ENCODE peak calls at places on chromosomes 16 and 17, in five cellular contexts. One of them, this sample, is unnamed.

GRCh38 chr17:767076-767475 is 15.0 kb downstream of the GLOD4 start:
- DNase-seq in breast epithelium: no peak
- DNase-seq in epithelial cell of esophagus: no peak
- DNase-seq in fibroblast of lung: no peak
- DNase-seq in dorsolateral prefrontal cortex: no peak
- DNase-seq in this sample: no peak

GRCh38 chr17:3529817-3530741 is 27.5 kb downstream of the TRPV3 start:
- DNase-seq in dorsolateral prefrontal cortex: peak
- DNase-seq in breast epithelium: no peak
- DNase-seq in fibroblast of lung: peak
- DNase-seq in epithelial cell of esophagus: no peak
- DNase-seq in this sample: no peak

GRCh38 chr16:19645557-19645981 is 72.5 kb downstream of the KNOP1 start:
- DNase-seq in dorsolateral prefrontal cortex: no peak
- DNase-seq in epithelial cell of esophagus: no peak
- DNase-seq in breast epithelium: no peak
- DNase-seq in fibroblast of lung: peak
- DNase-seq in this sample: no peak

GRCh38 chr16:19680972-19681371 is 37.1 kb downstream of the KNOP1 start:
- DNase-seq in fibroblast of lung: no peak
- DNase-seq in breast epithelium: no peak
- DNase-seq in dorsolateral prefrontal cortex: no peak
- DNase-seq in epithelial cell of esophagus: no peak
- DNase-seq in this sample: no peak

GRCh38 chr17:81646869-81647600 is 9.3 kb downstream of the PDE6G start:
- DNase-seq in breast epithelium: no peak
- DNase-seq in fibroblast of lung: no peak
- DNase-seq in dorsolateral prefrontal cortex: no peak
- DNase-seq in epithelial cell of esophagus: no peak
- DNase-seq in this sample: no peak

GRCh38 chr17:73007447-73007846 is 85.0 kb downstream of the SLC39A11 start:
- DNase-seq in fibroblast of lung: peak
- DNase-seq in dorsolateral prefrontal cortex: no peak
- DNase-seq in epithelial cell of esophagus: no peak
- DNase-seq in breast epithelium: no peak
- DNase-seq in this sample: no peak

GRCh38 chr17:74324521-74324920 is 1.5 kb upstream of the KIF19 start:
- DNase-seq in fibroblast of lung: no peak
- DNase-seq in dorsolateral prefrontal cortex: no peak
- DNase-seq in breast epithelium: no peak
- DNase-seq in epithelial cell of esophagus: no peak
- DNase-seq in this sample: no peak

GRCh38 chr17:76353004-76353598 is 615 bp downstream of the PRPSAP1 start:
- DNase-seq in dorsolateral prefrontal cortex: no peak
- DNase-seq in breast epithelium: no peak
- DNase-seq in fibroblast of lung: no peak
- DNase-seq in epithelial cell of esophagus: peak
- DNase-seq in this sample: no peak

GRCh38 chr17:72270530-72270929 is 149.7 kb downstream of the SOX9 start:
- DNase-seq in fibroblast of lung: peak
- DNase-seq in breast epithelium: peak
- DNase-seq in epithelial cell of esophagus: no peak
- DNase-seq in dorsolateral prefrontal cortex: no peak
- DNase-seq in this sample: peak

GRCh38 chr16:72224260-72224768 is 52.4 kb upstream of the PMFBP1 start:
- DNase-seq in breast epithelium: no peak
- DNase-seq in epithelial cell of esophagus: peak
- DNase-seq in dorsolateral prefrontal cortex: no peak
- DNase-seq in fibroblast of lung: no peak
- DNase-seq in this sample: no peak

GRCh38 chr16:88811600-88811849 is 203 bp downstream of the APRT start:
- DNase-seq in breast epithelium: no peak
- DNase-seq in dorsolateral prefrontal cortex: no peak
- DNase-seq in epithelial cell of esophagus: no peak
- DNase-seq in fibroblast of lung: no peak
- DNase-seq in this sample: no peak

GRCh38 chr16:18789515-18789849 is 652 bp downstream of the RPS15A start:
- DNase-seq in breast epithelium: no peak
- DNase-seq in dorsolateral prefrontal cortex: no peak
- DNase-seq in epithelial cell of esophagus: no peak
- DNase-seq in fibroblast of lung: no peak
- DNase-seq in this sample: no peak

GRCh38 chr17:72422505-72423285 is 301.9 kb downstream of the SOX9 start:
- DNase-seq in breast epithelium: peak
- DNase-seq in dorsolateral prefrontal cortex: no peak
- DNase-seq in fibroblast of lung: peak
- DNase-seq in epithelial cell of esophagus: peak
- DNase-seq in this sample: peak

GRCh38 chr16:68596266-68596665 is 48.8 kb upstream of the CDH3 start:
- DNase-seq in breast epithelium: no peak
- DNase-seq in dorsolateral prefrontal cortex: no peak
- DNase-seq in fibroblast of lung: no peak
- DNase-seq in epithelial cell of esophagus: peak
- DNase-seq in this sample: no peak

GRCh38 chr16:4529085-4530060 is 9.2 kb downstream of the CDIP1 start:
- DNase-seq in breast epithelium: no peak
- DNase-seq in fibroblast of lung: peak
- DNase-seq in epithelial cell of esophagus: peak
- DNase-seq in dorsolateral prefrontal cortex: no peak
- DNase-seq in this sample: peak

GRCh38 chr16:86735727-86736126 is 157.4 kb downstream of the FOXL1 start:
- DNase-seq in dorsolateral prefrontal cortex: no peak
- DNase-seq in breast epithelium: no peak
- DNase-seq in epithelial cell of esophagus: no peak
- DNase-seq in fibroblast of lung: no peak
- DNase-seq in this sample: no peak

GRCh38 chr17:2084129-2084765 is 29.3 kb downstream of the HIC1 start:
- DNase-seq in fibroblast of lung: peak
- DNase-seq in epithelial cell of esophagus: peak
- DNase-seq in dorsolateral prefrontal cortex: no peak
- DNase-seq in breast epithelium: peak
- DNase-seq in this sample: no peak

GRCh38 chr17:70060415-70060814 is 14.6 kb upstream of the KCNJ16 start:
- DNase-seq in epithelial cell of esophagus: no peak
- DNase-seq in fibroblast of lung: peak
- DNase-seq in dorsolateral prefrontal cortex: no peak
- DNase-seq in breast epithelium: no peak
- DNase-seq in this sample: no peak

GRCh38 chr16:66287916-66288315 is 78.6 kb upstream of the CDH5 start:
- DNase-seq in breast epithelium: no peak
- DNase-seq in fibroblast of lung: no peak
- DNase-seq in dorsolateral prefrontal cortex: no peak
- DNase-seq in epithelial cell of esophagus: no peak
- DNase-seq in this sample: no peak

GRCh38 chr17:27975146-27976011 is 67.1 kb upstream of the NLK start:
- DNase-seq in fibroblast of lung: peak
- DNase-seq in breast epithelium: no peak
- DNase-seq in epithelial cell of esophagus: peak
- DNase-seq in dorsolateral prefrontal cortex: peak
- DNase-seq in this sample: peak

GRCh38 chr16:52123842-52124241 is 423.1 kb downstream of the TOX3 start:
- DNase-seq in epithelial cell of esophagus: no peak
- DNase-seq in breast epithelium: no peak
- DNase-seq in dorsolateral prefrontal cortex: no peak
- DNase-seq in fibroblast of lung: no peak
- DNase-seq in this sample: no peak

GRCh38 chr16:16083421-16084156 is 134.2 kb downstream of the ABCC1 start:
- DNase-seq in breast epithelium: no peak
- DNase-seq in epithelial cell of esophagus: peak
- DNase-seq in dorsolateral prefrontal cortex: no peak
- DNase-seq in fibroblast of lung: peak
- DNase-seq in this sample: no peak

GRCh38 chr17:6098466-6099180 is 28.4 kb downstream of the WSCD1 start:
- DNase-seq in breast epithelium: peak
- DNase-seq in dorsolateral prefrontal cortex: no peak
- DNase-seq in fibroblast of lung: no peak
- DNase-seq in epithelial cell of esophagus: no peak
- DNase-seq in this sample: no peak

GRCh38 chr16:88264641-88265285 is 118.0 kb upstream of the ZNF469 start:
- DNase-seq in dorsolateral prefrontal cortex: no peak
- DNase-seq in fibroblast of lung: peak
- DNase-seq in breast epithelium: peak
- DNase-seq in epithelial cell of esophagus: peak
- DNase-seq in this sample: peak

GRCh38 chr17:39107141-39107540 is 44.3 kb downstream of the PLXDC1 start:
- DNase-seq in dorsolateral prefrontal cortex: no peak
- DNase-seq in breast epithelium: no peak
- DNase-seq in epithelial cell of esophagus: no peak
- DNase-seq in fibroblast of lung: no peak
- DNase-seq in this sample: no peak

GRCh38 chr17:57699751-57700186 is 45.3 kb downstream of the CCDC182 start:
- DNase-seq in fibroblast of lung: no peak
- DNase-seq in breast epithelium: no peak
- DNase-seq in dorsolateral prefrontal cortex: no peak
- DNase-seq in epithelial cell of esophagus: no peak
- DNase-seq in this sample: peak

GRCh38 chr17:54749157-54749556 is 151.5 kb upstream of the TOM1L1 start:
- DNase-seq in breast epithelium: no peak
- DNase-seq in epithelial cell of esophagus: peak
- DNase-seq in fibroblast of lung: no peak
- DNase-seq in dorsolateral prefrontal cortex: no peak
- DNase-seq in this sample: no peak

GRCh38 chr16:51243836-51244483 is 92.9 kb upstream of the SALL1 start:
- DNase-seq in epithelial cell of esophagus: peak
- DNase-seq in breast epithelium: no peak
- DNase-seq in dorsolateral prefrontal cortex: no peak
- DNase-seq in fibroblast of lung: peak
- DNase-seq in this sample: no peak

GRCh38 chr16:72905581-72905980 is 142.3 kb downstream of the ZFHX3 start:
- DNase-seq in breast epithelium: no peak
- DNase-seq in fibroblast of lung: peak
- DNase-seq in epithelial cell of esophagus: peak
- DNase-seq in dorsolateral prefrontal cortex: no peak
- DNase-seq in this sample: peak

DNA sequence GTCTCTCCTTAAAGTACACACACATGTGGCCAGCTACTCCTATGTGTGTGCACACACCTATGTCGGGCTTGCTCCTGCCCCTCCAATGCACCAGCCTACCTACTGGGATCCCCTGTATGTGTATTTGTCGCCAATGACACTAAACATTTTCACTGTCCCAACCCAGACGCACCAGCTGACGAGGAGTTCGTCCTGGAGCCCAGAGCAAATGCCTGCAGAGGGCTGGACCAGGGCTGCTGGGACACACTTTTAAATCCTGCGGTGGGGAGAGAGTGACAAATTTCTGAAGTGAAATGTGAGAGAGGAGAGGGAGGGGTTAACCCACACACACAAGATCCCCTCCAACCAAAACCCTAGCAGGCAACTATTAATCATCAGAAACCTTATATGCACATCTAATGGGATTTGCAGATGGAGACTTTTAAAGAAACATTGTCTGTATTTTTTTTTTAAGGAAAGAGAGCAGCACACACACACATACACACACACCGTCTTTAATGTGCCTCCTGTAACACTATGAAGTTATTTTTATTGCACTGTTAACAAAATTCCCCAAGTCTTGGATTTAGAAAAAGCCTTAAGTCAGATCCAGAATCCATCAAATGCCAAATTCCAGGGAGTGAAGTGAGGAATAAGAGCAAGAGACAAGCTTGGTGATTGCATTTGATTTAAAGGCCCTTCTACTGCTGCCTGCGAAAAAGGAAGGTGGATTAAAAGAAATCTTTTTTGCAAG is at the start of gene MEOX1:
- DNase-seq in epithelial cell of esophagus: peak
- DNase-seq in dorsolateral prefrontal cortex: no peak
- DNase-seq in breast epithelium: no peak
- DNase-seq in fibroblast of lung: peak
- DNase-seq in this sample: peak
- H3K4me3 ChIP-seq in epithelial cell of esophagus: no peak
- H3K4me3 ChIP-seq in dorsolateral prefrontal cortex: no peak
- H3K4me3 ChIP-seq in breast epithelium: peak
- H3K4me3 ChIP-seq in fibroblast of lung: no peak
- H3K4me3 ChIP-seq in this sample: no peak

DNA sequence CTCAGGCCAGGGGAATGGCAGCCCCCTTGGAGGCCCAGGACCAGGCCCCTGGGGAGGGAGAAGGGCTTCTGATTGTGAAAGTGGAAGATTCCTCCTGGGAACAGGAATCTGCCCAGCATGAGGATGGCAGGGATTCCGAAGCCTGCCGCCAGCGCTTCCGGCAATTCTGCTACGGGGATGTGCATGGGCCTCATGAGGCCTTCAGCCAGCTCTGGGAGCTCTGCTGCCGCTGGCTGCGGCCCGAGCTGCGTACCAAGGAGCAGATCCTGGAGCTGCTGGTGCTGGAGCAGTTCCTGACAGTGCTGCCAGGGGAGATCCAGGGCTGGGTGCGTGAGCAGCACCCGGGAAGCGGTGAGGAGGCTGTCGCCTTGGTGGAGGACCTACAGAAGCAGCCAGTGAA is 2.4 kb downstream of the ZNF213 start:
- DNase-seq in breast epithelium: no peak
- DNase-seq in fibroblast of lung: no peak
- DNase-seq in dorsolateral prefrontal cortex: no peak
- DNase-seq in epithelial cell of esophagus: no peak
- DNase-seq in this sample: no peak
- H3K4me3 ChIP-seq in breast epithelium: no peak
- H3K4me3 ChIP-seq in fibroblast of lung: no peak
- H3K4me3 ChIP-seq in dorsolateral prefrontal cortex: no peak
- H3K4me3 ChIP-seq in epithelial cell of esophagus: no peak
- H3K4me3 ChIP-seq in this sample: no peak

GRCh38 chr17:79993390-79994221 is 42.1 kb downstream of the TBC1D16 start:
- DNase-seq in fibroblast of lung: peak
- DNase-seq in dorsolateral prefrontal cortex: peak
- DNase-seq in epithelial cell of esophagus: peak
- DNase-seq in breast epithelium: peak
- DNase-seq in this sample: peak
- H3K4me3 ChIP-seq in fibroblast of lung: peak
- H3K4me3 ChIP-seq in dorsolateral prefrontal cortex: no peak
- H3K4me3 ChIP-seq in epithelial cell of esophagus: no peak
- H3K4me3 ChIP-seq in breast epithelium: no peak
- H3K4me3 ChIP-seq in this sample: no peak

GRCh38 chr17:35148144-35148543 is 527 bp downstream of the UNC45B start:
- DNase-seq in epithelial cell of esophagus: no peak
- DNase-seq in breast epithelium: no peak
- DNase-seq in fibroblast of lung: no peak
- DNase-seq in dorsolateral prefrontal cortex: no peak
- DNase-seq in this sample: no peak
- H3K4me3 ChIP-seq in epithelial cell of esophagus: no peak
- H3K4me3 ChIP-seq in breast epithelium: no peak
- H3K4me3 ChIP-seq in fibroblast of lung: no peak
- H3K4me3 ChIP-seq in dorsolateral prefrontal cortex: no peak
- H3K4me3 ChIP-seq in this sample: no peak